ENCODE peak calls at places on chromosomes 7 and 10, in seven cellular contexts. W is esophagus muscularis mucosa, T is AG09319, I is suprapubic skin, X is HFF-Myc, H is cardiac fibroblast, S is prostate gland. R is an unnamed sample.

GRCh38 chr10:86657396-86658011 is 3.2 kb downstream of the OPN4 start:
- DNase-seq in W (no peak), T (no peak), I (peak; percentile 62), X (no peak), H (no peak), S (no peak), R (no peak)

GRCh38 chr7:101077303-101078086 is 7.8 kb upstream of the TRIM56 start:
- DNase-seq in W (no peak), T (no peak), I (no peak), X (no peak), H (peak; percentile 72), S (peak; percentile 76), R (peak; percentile 77)

GRCh38 chr7:41540601-41541000 is 162.3 kb downstream of the INHBA start:
- DNase-seq in W (no peak), T (no peak), I (no peak), X (no peak), H (no peak), S (no peak), R (no peak)

GRCh38 chr10:129958686-129959543 is 5.2 kb downstream of the EBF3 start:
- DNase-seq in W (no peak), T (no peak), I (peak; percentile 72), X (no peak), H (peak; percentile 32), S (no peak), R (no peak)

GRCh38 chr7:48101880-48102448 is 12.9 kb downstream of the UPP1 start:
- DNase-seq in W (peak; percentile 64), T (no peak), I (no peak), X (no peak), H (no peak), S (no peak), R (no peak)

GRCh38 chr7:123439186-123439585 is 95.2 kb downstream of the IQUB start:
- DNase-seq in W (no peak), T (no peak), I (no peak), X (no peak), H (no peak), S (no peak), R (no peak)

GRCh38 chr10:110533149-110533548 is 34.3 kb upstream of the SMC3 start:
- DNase-seq in W (no peak), T (no peak), I (no peak), X (no peak), H (peak; percentile 30), S (no peak), R (no peak)

GRCh38 chr10:6022693-6023092 is 39.5 kb downstream of the IL2RA start:
- DNase-seq in W (no peak), T (no peak), I (no peak), X (no peak), H (peak; percentile 32), S (no peak), R (no peak)

GRCh38 chr7:45182856-45183710 is 25.5 kb downstream of the RAMP3 start:
- DNase-seq in W (no peak), T (no peak), I (peak; percentile 65), X (no peak), H (no peak), S (no peak), R (no peak)

GRCh38 chr7:100726998-100727761 is 6.2 kb upstream of the ZAN start:
- DNase-seq in W (no peak), T (peak; percentile 89), I (no peak), X (peak; percentile 44), H (peak; percentile 71), S (no peak), R (no peak)

GRCh38 chr10:36349445-36350063 is 707.5 kb upstream of the FZD8 start:
- DNase-seq in W (no peak), T (no peak), I (no peak), X (peak; percentile 12), H (peak; percentile 87), S (no peak), R (no peak)

GRCh38 chr10:65793738-65794425 is 1132.0 kb upstream of the LRRTM3 start:
- DNase-seq in W (no peak), T (no peak), I (no peak), X (no peak), H (no peak), S (peak; percentile 20), R (no peak)

GRCh38 chr10:16929067-16929466 is 111.8 kb upstream of the RSU1 start:
- DNase-seq in W (no peak), T (no peak), I (no peak), X (no peak), H (no peak), S (no peak), R (no peak)

DNA sequence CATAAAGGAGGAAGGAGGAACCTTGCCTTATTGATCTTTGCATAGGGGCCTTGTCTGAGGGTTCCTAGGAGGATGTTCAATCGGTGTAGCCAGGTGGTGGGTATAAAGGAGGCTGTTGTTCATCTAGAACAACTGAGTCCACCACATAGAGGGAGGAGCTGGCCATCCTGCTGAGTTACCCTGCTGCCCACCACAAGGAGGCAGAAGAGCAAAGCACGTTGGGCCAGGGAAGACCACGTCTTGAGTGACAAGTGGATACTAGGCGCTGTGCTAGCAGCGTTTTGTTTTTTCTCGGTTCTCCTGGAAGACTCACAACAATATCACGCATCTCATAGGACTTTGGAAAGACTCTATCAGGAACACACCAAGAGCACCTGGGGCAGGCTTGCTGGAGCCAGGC is 20.0 kb downstream of the FOXI2 start:
- DNase-seq in W (no peak), T (no peak), I (no peak), X (no peak), H (no peak), S (no peak), R (no peak)
- TF ChIP-seq CTCF in W (no peak), T (no peak), I (no peak), X (no peak), H (no peak), S (no peak), R (no peak)

GRCh38 chr10:87847550-87847949 is 15.8 kb downstream of the KLLN start:
- DNase-seq in W (no peak), T (no peak), I (no peak), X (no peak), H (no peak), S (no peak), R (no peak)

GRCh38 chr10:87848998-87849397 is 14.3 kb downstream of the KLLN start:
- DNase-seq in W (no peak), T (no peak), I (no peak), X (no peak), H (no peak), S (no peak), R (no peak)

GRCh38 chr10:87845624-87846377 is 17.5 kb downstream of the KLLN start:
- DNase-seq in W (no peak), T (no peak), I (no peak), X (no peak), H (peak; percentile 78), S (no peak), R (no peak)

GRCh38 chr10:87852092-87852491 is 11.2 kb downstream of the KLLN start:
- DNase-seq in W (no peak), T (no peak), I (no peak), X (no peak), H (no peak), S (no peak), R (no peak)

GRCh38 chr10:87850742-87851205 is 12.6 kb downstream of the KLLN start:
- DNase-seq in W (no peak), T (no peak), I (no peak), X (peak; percentile 57), H (peak; percentile 83), S (peak; percentile 65), R (peak; percentile 68)
- TF ChIP-seq CTCF in W (peak; percentile 83), T (peak; percentile 71), I (peak; percentile 44), X (peak; percentile 63), H (peak; percentile 72), S (peak; percentile 13), R (peak; percentile 82)

GRCh38 chr7:133854739-133855138 is 272.4 kb upstream of the LRGUK start:
- DNase-seq in W (no peak), T (peak; percentile 30), I (no peak), X (peak; percentile 45), H (peak; percentile 73), S (peak; percentile 12), R (no peak)
- TF ChIP-seq CTCF in W (no peak), T (peak; percentile 30), I (no peak), X (no peak), H (peak; percentile 34), S (no peak), R (no peak)

GRCh38 chr7:90551036-90551435 is 45.1 kb upstream of the CDK14 start:
- DNase-seq in W (no peak), T (no peak), I (no peak), X (no peak), H (no peak), S (no peak), R (no peak)

DNA sequence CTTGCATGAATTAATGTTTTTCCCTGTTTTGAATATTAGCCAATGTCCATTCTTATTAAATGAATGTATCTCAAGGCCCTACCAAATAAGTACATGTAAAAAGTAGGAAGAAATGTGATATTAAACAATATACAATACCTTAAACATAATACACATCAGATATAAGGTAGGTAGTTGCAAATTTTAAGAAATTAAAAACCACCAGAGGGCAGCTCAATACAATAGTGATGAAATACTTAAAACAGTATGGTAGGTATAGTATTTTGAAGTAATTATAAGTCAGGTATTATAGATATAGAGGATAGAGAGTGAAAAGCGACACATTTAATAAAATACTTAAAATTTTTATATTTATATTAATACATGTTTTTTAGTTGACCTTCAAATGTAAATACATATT is 43.6 kb upstream of the CDK14 start:
- DNase-seq in W (no peak), T (no peak), I (no peak), X (no peak), H (peak; percentile 54), S (no peak), R (no peak)
- TF ChIP-seq CTCF in W (peak; percentile 12), T (peak; percentile 14), I (no peak), X (no peak), H (peak; percentile 25), S (no peak), R (no peak)

GRCh38 chr10:44370731-44371248 is 14.1 kb downstream of the CXCL12 start:
- DNase-seq in W (no peak), T (no peak), I (no peak), X (no peak), H (no peak), S (no peak), R (no peak)
- TF ChIP-seq CTCF in W (no peak), T (peak; percentile 15), I (no peak), X (no peak), H (no peak), S (no peak), R (no peak)

GRCh38 chr7:75038508-75038907 is 35.1 kb downstream of the RCC1L start:
- DNase-seq in W (no peak), T (no peak), I (no peak), X (no peak), H (no peak), S (no peak), R (no peak)
- TF ChIP-seq CTCF in W (no peak), T (no peak), I (no peak), X (no peak), H (no peak), S (no peak), R (no peak)

R was measured in right atrium auricular region.